ENCODE peak calls at places on chromosomes 1 and 21, in six cellular contexts. One of them, this sample, is unnamed.

GRCh38 chr1:215665212-215665611 is 98.1 kb downstream of the KCTD3 start:
- DNase-seq in cardiac fibroblast: peak
- DNase-seq in hippocampal formation: no peak
- DNase-seq in fibroblast of gingiva: no peak
- DNase-seq in stimulated activated CD4-positive, alpha-beta T cell treated with anti-CD3 and anti-CD28 coated beads, Interleukin-12 subunit alpha, Interleukin-12 subunit beta, amount 100 ng/mL, for 48 hours: no peak
- DNase-seq in cardiac muscle cell: no peak
- DNase-seq in this sample: no peak

GRCh38 chr1:46117810-46118494 is 14.5 kb downstream of the PIK3R3 start:
- DNase-seq in stimulated activated CD4-positive, alpha-beta T cell treated with anti-CD3 and anti-CD28 coated beads, Interleukin-12 subunit alpha, Interleukin-12 subunit beta, amount 100 ng/mL, for 48 hours: no peak
- DNase-seq in fibroblast of gingiva: no peak
- DNase-seq in cardiac fibroblast: no peak
- DNase-seq in cardiac muscle cell: no peak
- DNase-seq in hippocampal formation: no peak
- DNase-seq in this sample: no peak

GRCh38 chr1:145708063-145708462 is 895 bp upstream of the PDZK1 start:
- DNase-seq in cardiac fibroblast: no peak
- DNase-seq in stimulated activated CD4-positive, alpha-beta T cell treated with anti-CD3 and anti-CD28 coated beads, Interleukin-12 subunit alpha, Interleukin-12 subunit beta, amount 100 ng/mL, for 48 hours: no peak
- DNase-seq in fibroblast of gingiva: no peak
- DNase-seq in hippocampal formation: no peak
- DNase-seq in cardiac muscle cell: no peak
- DNase-seq in this sample: no peak

GRCh38 chr1:19923953-19924346 is 533 bp upstream of the PLA2G2E start:
- DNase-seq in fibroblast of gingiva: no peak
- DNase-seq in cardiac muscle cell: no peak
- DNase-seq in cardiac fibroblast: no peak
- DNase-seq in stimulated activated CD4-positive, alpha-beta T cell treated with anti-CD3 and anti-CD28 coated beads, Interleukin-12 subunit alpha, Interleukin-12 subunit beta, amount 100 ng/mL, for 48 hours: no peak
- DNase-seq in hippocampal formation: no peak
- DNase-seq in this sample: no peak

GRCh38 chr21:41068411-41069304 is 99.3 kb upstream of the BACE2 start:
- DNase-seq in cardiac fibroblast: peak
- DNase-seq in hippocampal formation: peak
- DNase-seq in stimulated activated CD4-positive, alpha-beta T cell treated with anti-CD3 and anti-CD28 coated beads, Interleukin-12 subunit alpha, Interleukin-12 subunit beta, amount 100 ng/mL, for 48 hours: peak
- DNase-seq in fibroblast of gingiva: no peak
- DNase-seq in cardiac muscle cell: peak
- DNase-seq in this sample: peak

GRCh38 chr1:154910851-154911250 is 25.7 kb downstream of the PMVK start:
- DNase-seq in cardiac fibroblast: no peak
- DNase-seq in stimulated activated CD4-positive, alpha-beta T cell treated with anti-CD3 and anti-CD28 coated beads, Interleukin-12 subunit alpha, Interleukin-12 subunit beta, amount 100 ng/mL, for 48 hours: no peak
- DNase-seq in cardiac muscle cell: no peak
- DNase-seq in fibroblast of gingiva: no peak
- DNase-seq in hippocampal formation: no peak
- DNase-seq in this sample: no peak

GRCh38 chr21:32257952-32258785 is 20.7 kb downstream of the MIS18A start:
- DNase-seq in fibroblast of gingiva: peak
- DNase-seq in stimulated activated CD4-positive, alpha-beta T cell treated with anti-CD3 and anti-CD28 coated beads, Interleukin-12 subunit alpha, Interleukin-12 subunit beta, amount 100 ng/mL, for 48 hours: peak
- DNase-seq in cardiac fibroblast: peak
- DNase-seq in hippocampal formation: peak
- DNase-seq in cardiac muscle cell: peak
- DNase-seq in this sample: peak

GRCh38 chr1:50851034-50851433 is 109.0 kb downstream of the FAF1 start:
- DNase-seq in fibroblast of gingiva: no peak
- DNase-seq in cardiac muscle cell: no peak
- DNase-seq in cardiac fibroblast: no peak
- DNase-seq in hippocampal formation: no peak
- DNase-seq in stimulated activated CD4-positive, alpha-beta T cell treated with anti-CD3 and anti-CD28 coated beads, Interleukin-12 subunit alpha, Interleukin-12 subunit beta, amount 100 ng/mL, for 48 hours: no peak
- DNase-seq in this sample: no peak

GRCh38 chr21:44467859-44468195 is 12.5 kb downstream of the LRRC3 start:
- DNase-seq in cardiac fibroblast: no peak
- DNase-seq in stimulated activated CD4-positive, alpha-beta T cell treated with anti-CD3 and anti-CD28 coated beads, Interleukin-12 subunit alpha, Interleukin-12 subunit beta, amount 100 ng/mL, for 48 hours: no peak
- DNase-seq in cardiac muscle cell: no peak
- DNase-seq in hippocampal formation: no peak
- DNase-seq in fibroblast of gingiva: no peak
- DNase-seq in this sample: no peak

GRCh38 chr1:179025125-179025974 is at the start of gene FAM20B:
- DNase-seq in hippocampal formation: peak
- DNase-seq in cardiac fibroblast: peak
- DNase-seq in cardiac muscle cell: peak
- DNase-seq in fibroblast of gingiva: peak
- DNase-seq in stimulated activated CD4-positive, alpha-beta T cell treated with anti-CD3 and anti-CD28 coated beads, Interleukin-12 subunit alpha, Interleukin-12 subunit beta, amount 100 ng/mL, for 48 hours: peak
- DNase-seq in this sample: peak

GRCh38 chr1:201119826-201120225 is 7.2 kb downstream of the ASCL5 start:
- DNase-seq in fibroblast of gingiva: peak
- DNase-seq in stimulated activated CD4-positive, alpha-beta T cell treated with anti-CD3 and anti-CD28 coated beads, Interleukin-12 subunit alpha, Interleukin-12 subunit beta, amount 100 ng/mL, for 48 hours: no peak
- DNase-seq in hippocampal formation: no peak
- DNase-seq in cardiac fibroblast: peak
- DNase-seq in cardiac muscle cell: no peak
- DNase-seq in this sample: no peak

GRCh38 chr1:25917996-25918395 is 11.8 kb upstream of the STMN1 start:
- DNase-seq in hippocampal formation: no peak
- DNase-seq in fibroblast of gingiva: no peak
- DNase-seq in cardiac fibroblast: peak
- DNase-seq in cardiac muscle cell: peak
- DNase-seq in stimulated activated CD4-positive, alpha-beta T cell treated with anti-CD3 and anti-CD28 coated beads, Interleukin-12 subunit alpha, Interleukin-12 subunit beta, amount 100 ng/mL, for 48 hours: no peak
- DNase-seq in this sample: no peak

GRCh38 chr1:111179968-111180533 is 20.4 kb downstream of the DENND2D start:
- DNase-seq in cardiac fibroblast: no peak
- DNase-seq in cardiac muscle cell: no peak
- DNase-seq in hippocampal formation: no peak
- DNase-seq in fibroblast of gingiva: no peak
- DNase-seq in stimulated activated CD4-positive, alpha-beta T cell treated with anti-CD3 and anti-CD28 coated beads, Interleukin-12 subunit alpha, Interleukin-12 subunit beta, amount 100 ng/mL, for 48 hours: no peak
- DNase-seq in this sample: no peak

GRCh38 chr1:41493626-41494350 is 9.3 kb upstream of the EDN2 start:
- DNase-seq in stimulated activated CD4-positive, alpha-beta T cell treated with anti-CD3 and anti-CD28 coated beads, Interleukin-12 subunit alpha, Interleukin-12 subunit beta, amount 100 ng/mL, for 48 hours: no peak
- DNase-seq in cardiac fibroblast: no peak
- DNase-seq in fibroblast of gingiva: no peak
- DNase-seq in hippocampal formation: no peak
- DNase-seq in cardiac muscle cell: no peak
- DNase-seq in this sample: no peak

GRCh38 chr1:94955767-94956632 is 29.1 kb upstream of the CNN3 start:
- DNase-seq in cardiac muscle cell: peak
- DNase-seq in cardiac fibroblast: peak
- DNase-seq in hippocampal formation: no peak
- DNase-seq in fibroblast of gingiva: no peak
- DNase-seq in stimulated activated CD4-positive, alpha-beta T cell treated with anti-CD3 and anti-CD28 coated beads, Interleukin-12 subunit alpha, Interleukin-12 subunit beta, amount 100 ng/mL, for 48 hours: no peak
- DNase-seq in this sample: no peak

GRCh38 chr1:198437352-198437751 is 103.1 kb downstream of the ATP6V1G3 start:
- DNase-seq in cardiac fibroblast: peak
- DNase-seq in cardiac muscle cell: no peak
- DNase-seq in stimulated activated CD4-positive, alpha-beta T cell treated with anti-CD3 and anti-CD28 coated beads, Interleukin-12 subunit alpha, Interleukin-12 subunit beta, amount 100 ng/mL, for 48 hours: no peak
- DNase-seq in fibroblast of gingiva: peak
- DNase-seq in hippocampal formation: no peak
- DNase-seq in this sample: no peak

GRCh38 chr21:44065428-44065827 is 41.8 kb upstream of the PWP2 start:
- DNase-seq in stimulated activated CD4-positive, alpha-beta T cell treated with anti-CD3 and anti-CD28 coated beads, Interleukin-12 subunit alpha, Interleukin-12 subunit beta, amount 100 ng/mL, for 48 hours: peak
- DNase-seq in fibroblast of gingiva: no peak
- DNase-seq in hippocampal formation: no peak
- DNase-seq in cardiac muscle cell: no peak
- DNase-seq in cardiac fibroblast: peak
- DNase-seq in this sample: no peak

GRCh38 chr1:29230553-29231378 is at the start of gene MECR:
- DNase-seq in stimulated activated CD4-positive, alpha-beta T cell treated with anti-CD3 and anti-CD28 coated beads, Interleukin-12 subunit alpha, Interleukin-12 subunit beta, amount 100 ng/mL, for 48 hours: peak
- DNase-seq in cardiac muscle cell: peak
- DNase-seq in hippocampal formation: peak
- DNase-seq in cardiac fibroblast: peak
- DNase-seq in fibroblast of gingiva: peak
- DNase-seq in this sample: peak

GRCh38 chr1:42737257-42737656 is 2.8 kb downstream of the CLDN19 start:
- DNase-seq in hippocampal formation: no peak
- DNase-seq in cardiac fibroblast: no peak
- DNase-seq in stimulated activated CD4-positive, alpha-beta T cell treated with anti-CD3 and anti-CD28 coated beads, Interleukin-12 subunit alpha, Interleukin-12 subunit beta, amount 100 ng/mL, for 48 hours: no peak
- DNase-seq in fibroblast of gingiva: no peak
- DNase-seq in cardiac muscle cell: no peak
- DNase-seq in this sample: no peak

GRCh38 chr1:76901158-76901767 is 34.0 kb downstream of the ST6GALNAC5 start:
- DNase-seq in cardiac muscle cell: peak
- DNase-seq in hippocampal formation: peak
- DNase-seq in fibroblast of gingiva: peak
- DNase-seq in stimulated activated CD4-positive, alpha-beta T cell treated with anti-CD3 and anti-CD28 coated beads, Interleukin-12 subunit alpha, Interleukin-12 subunit beta, amount 100 ng/mL, for 48 hours: peak
- DNase-seq in cardiac fibroblast: peak
- DNase-seq in this sample: no peak

GRCh38 chr1:228471762-228472398 is 15.3 kb upstream of the RNF187 start:
- DNase-seq in stimulated activated CD4-positive, alpha-beta T cell treated with anti-CD3 and anti-CD28 coated beads, Interleukin-12 subunit alpha, Interleukin-12 subunit beta, amount 100 ng/mL, for 48 hours: peak
- DNase-seq in cardiac fibroblast: peak
- DNase-seq in cardiac muscle cell: peak
- DNase-seq in hippocampal formation: no peak
- DNase-seq in fibroblast of gingiva: peak
- DNase-seq in this sample: no peak